ENCODE peak calls at places on chromosomes 4 and X, in nine cellular contexts. R, Y, P, W, C, G, O, A and B are unnamed samples.

GRCh38 chr4:123876640-123877039 is 480.0 kb downstream of the SPRY1 start:
- DNase-seq in W (no peak), C (no peak), G (no peak), R (no peak), P (no peak), Y (no peak), A (no peak), O (no peak), B (no peak)

GRCh38 chrX:22800360-22800759 is 199.4 kb upstream of the DDX53 start:
- DNase-seq in W (no peak), C (peak; percentile 33), A (no peak), R (no peak), Y (peak; percentile 7), P (peak; percentile 91), O (no peak), G (peak; percentile 89), B (peak; percentile 40)

GRCh38 chr4:42768125-42768748 is 111.3 kb upstream of the ATP8A1 start:
- DNase-seq in R (no peak), P (no peak), W (no peak), C (no peak), G (no peak), A (no peak), Y (no peak), O (peak; percentile 71), B (no peak)

GRCh38 chr4:157014621-157015591 is 43.3 kb upstream of the PDGFC start:
- DNase-seq in O (peak; percentile 32), W (no peak), G (peak; percentile 96), R (no peak), Y (peak; percentile 7), P (peak; percentile 91), C (no peak), A (no peak), B (no peak)

GRCh38 chr4:45568694-45569093 is 555.2 kb downstream of the GABRG1 start:
- DNase-seq in W (no peak), R (no peak), G (no peak), O (no peak), P (no peak), C (no peak), Y (no peak), A (no peak), B (no peak)

GRCh38 chr4:72864898-72865297 is 204.6 kb downstream of the COX18 start:
- DNase-seq in C (no peak), P (no peak), G (no peak), R (no peak), Y (no peak), A (no peak), W (no peak), O (no peak), B (no peak)

GRCh38 chr4:41044165-41044564 is 170.2 kb downstream of the APBB2 start:
- DNase-seq in A (no peak), C (no peak), P (no peak), G (no peak), W (no peak), R (no peak), Y (no peak), O (no peak), B (no peak)

GRCh38 chr4:162241857-162242256 is 78.1 kb upstream of the FSTL5 start:
- DNase-seq in P (no peak), C (no peak), Y (peak; percentile 28), O (no peak), W (no peak), R (no peak), G (no peak), A (no peak), B (no peak)

GRCh38 chr4:168507178-168507577 is 10.3 kb downstream of the PALLD start:
- DNase-seq in C (peak; percentile 47), W (no peak), R (no peak), P (no peak), A (no peak), O (no peak), G (no peak), Y (no peak), B (no peak)
- H3K4me1 ChIP-seq in C (peaks cover 33% of the 10 kb centered on the region), W (peaks cover 14% of the 10 kb centered on the region), R (no peaks in the 10 kb centered on the region), P (no peaks in the 10 kb centered on the region), A (peaks cover 57% of the 10 kb centered on the region), O (no peaks in the 10 kb centered on the region), G (peaks cover 2% of the 10 kb centered on the region), Y (no peaks in the 10 kb centered on the region), B (no peaks in the 10 kb centered on the region)

GRCh38 chr4:10153161-10153560 is 36.6 kb upstream of the WDR1 start:
- DNase-seq in A (no peak), O (no peak), Y (no peak), C (no peak), P (no peak), G (no peak), R (no peak), W (no peak), B (no peak)
- TF ChIP-seq CTCF in A (no peak), O (no peak), Y (no peak), C (no peak), P (no peak), G (no peak), R (no peak), W (no peak), B (no peak)

GRCh38 chrX:134173541-134174272 is 63.3 kb upstream of the CCDC160 start:
- DNase-seq in A (no peak), G (no peak), Y (no peak), W (no peak), R (no peak), O (peak; percentile 64), P (no peak), C (no peak), B (no peak)

GRCh38 chrX:134172588-134173259 is 64.3 kb upstream of the CCDC160 start:
- DNase-seq in A (peak; percentile 36), Y (peak; percentile 27), R (no peak), C (no peak), P (peak; percentile 15), O (no peak), G (no peak), W (no peak), B (peak; percentile 54)

GRCh38 chrX:134174273-134174660 is 62.7 kb upstream of the CCDC160 start:
- DNase-seq in G (no peak), P (no peak), C (no peak), W (no peak), Y (no peak), R (no peak), A (no peak), O (no peak), B (no peak)

GRCh38 chrX:134174859-134175258 is 62.1 kb upstream of the CCDC160 start:
- DNase-seq in C (no peak), O (peak; percentile 73), R (no peak), Y (no peak), G (no peak), A (no peak), W (no peak), P (no peak), B (no peak)

DNA sequence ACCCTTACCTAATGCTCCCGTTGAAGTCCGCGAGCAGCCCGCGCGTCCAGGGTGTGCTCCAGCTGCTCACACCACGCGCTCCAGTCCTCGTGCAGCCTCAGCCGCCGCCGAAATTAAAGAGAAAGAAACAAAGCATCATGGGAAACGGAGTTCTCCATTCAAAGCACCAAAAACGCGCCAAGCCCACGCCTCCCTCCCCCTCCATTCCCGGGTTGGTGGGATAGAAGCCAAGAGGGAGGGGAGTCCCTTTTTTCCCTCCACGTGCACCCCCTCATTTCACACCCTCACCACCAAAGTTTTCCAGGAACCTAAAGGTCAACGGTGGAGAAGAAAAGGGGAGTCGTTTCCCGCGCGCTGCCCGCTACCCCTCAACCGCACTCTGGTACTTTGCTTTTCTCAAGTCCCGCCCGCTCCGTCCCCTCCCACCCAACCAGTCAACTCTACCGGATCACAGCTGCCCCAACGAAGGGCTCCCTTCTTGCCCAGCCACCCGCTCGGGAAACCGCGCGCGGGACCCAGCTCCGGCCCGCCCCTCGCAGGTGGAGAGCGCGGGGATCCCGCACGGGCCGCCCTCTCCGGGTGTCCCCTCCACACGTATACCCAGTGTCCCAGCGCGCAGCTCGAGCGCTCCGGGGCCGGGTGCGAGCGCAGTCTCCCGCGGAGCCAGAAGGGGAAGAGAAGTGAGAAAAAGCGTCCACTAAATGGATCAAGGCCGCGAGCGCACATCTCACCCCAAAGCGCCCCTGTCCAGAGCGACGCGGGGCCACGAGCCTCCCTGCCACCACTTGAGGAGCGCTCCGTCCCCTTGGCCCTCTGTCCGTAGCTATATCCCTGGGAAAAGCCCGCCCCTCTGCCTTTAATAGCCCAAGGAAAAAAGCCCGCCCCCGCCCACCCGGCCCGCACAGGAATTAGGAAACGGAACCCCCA is 65.1 kb upstream of the CCDC160 start:
- DNase-seq in W (no peak), Y (peak; percentile 40), G (no peak), A (peak; percentile 32), C (peak; percentile 31), O (peak; percentile 43), P (peak; percentile 20), R (no peak), B (peak; percentile 34)
- H3K4me1 ChIP-seq in W (no peaks in the 10 kb centered on the region), Y (no peaks in the 10 kb centered on the region), G (no peaks in the 10 kb centered on the region), A (no peaks in the 10 kb centered on the region), C (no peaks in the 10 kb centered on the region), O (peaks cover 6% of the 10 kb centered on the region), P (no peaks in the 10 kb centered on the region), R (no peaks in the 10 kb centered on the region), B (no peaks in the 10 kb centered on the region)

GRCh38 chr4:48908687-48909086 is 2.1 kb upstream of the OCIAD2 start:
- DNase-seq in W (no peak), Y (no peak), A (no peak), P (no peak), R (no peak), G (no peak), C (no peak), O (no peak), B (no peak)

GRCh38 chr4:48904541-48905142 is 1.9 kb downstream of the OCIAD2 start:
- DNase-seq in P (no peak), W (no peak), A (no peak), C (no peak), Y (no peak), G (peak; percentile 29), O (no peak), R (no peak), B (no peak)

GRCh38 chr4:48907706-48908477 is 1.3 kb upstream of the OCIAD2 start:
- DNase-seq in G (no peak), W (no peak), O (no peak), P (no peak), Y (no peak), A (no peak), C (no peak), R (no peak), B (no peak)

GRCh38 chr4:48905363-48906015 is 1.1 kb downstream of the OCIAD2 start:
- DNase-seq in R (no peak), P (peak; percentile 43), C (no peak), W (no peak), O (no peak), Y (peak; percentile 71), G (peak; percentile 61), A (no peak), B (no peak)

DNA sequence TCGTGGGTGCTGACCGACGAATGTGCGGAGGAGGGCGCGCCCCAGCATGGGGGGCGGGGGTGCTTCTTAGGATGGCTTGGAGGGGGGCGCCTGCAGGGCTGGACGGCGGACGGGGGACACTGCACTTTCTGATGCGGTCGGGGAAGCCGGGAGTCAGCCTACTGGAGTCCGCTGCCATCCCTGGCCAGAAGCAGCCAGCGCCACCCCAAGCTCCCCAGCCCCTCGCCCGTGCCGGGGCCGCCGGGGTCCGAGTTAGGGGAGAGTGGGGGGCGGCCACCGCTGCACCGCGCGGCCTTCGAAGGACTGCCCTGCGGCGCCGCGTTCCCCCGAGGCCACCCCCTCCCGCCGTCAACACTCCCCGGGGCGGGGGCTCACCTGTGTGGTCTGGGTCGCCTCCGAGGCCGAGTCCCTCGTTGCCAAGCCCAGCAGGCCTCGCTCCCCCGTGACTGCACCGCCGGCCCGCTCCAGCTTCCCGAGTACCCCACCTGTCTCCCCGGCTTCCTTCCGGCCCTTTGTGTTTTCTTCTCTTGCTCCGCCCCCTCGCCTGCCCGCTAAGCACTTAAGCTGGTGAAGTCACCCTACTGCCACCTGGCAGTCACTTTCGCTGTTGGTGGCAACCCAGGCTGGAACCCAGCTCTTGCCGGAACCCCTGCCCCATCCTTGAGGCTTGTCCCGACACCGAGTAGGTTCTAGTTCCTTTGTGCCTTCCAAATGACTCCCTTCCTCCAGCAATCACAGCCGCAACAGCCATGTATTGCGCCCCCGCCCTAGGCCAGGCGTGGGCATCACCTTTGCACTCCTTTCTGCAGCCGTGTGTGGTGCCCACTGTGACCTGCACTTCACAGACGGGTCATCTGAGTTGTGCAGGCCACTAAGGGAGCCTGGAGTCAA is at the start of gene OCIAD2:
- DNase-seq in W (peak; percentile 5), C (peak; percentile 71), G (no peak), O (peak; percentile 92), P (peak; percentile 39), R (peak; percentile 70), Y (peak; percentile 84), A (peak; percentile 84), B (peak; percentile 37)
- TF ChIP-seq CTCF in W (no peak), C (no peak), G (no peak), O (peak; percentile 20), P (no peak), R (no peak), Y (peak; percentile 24), A (no peak), B (no peak)